ENCODE peak calls at places on chromosomes 2 and 18, in six cellular contexts. W, X, S, Z, P and R are unnamed samples.

GRCh38 chr18:37987901-37988300 is 422.3 kb upstream of the CELF4 start:
- DNase-seq in Z (no peak), X (no peak), S (no peak), P (no peak), W (no peak), R (no peak)

GRCh38 chr2:230866704-230867561 is 2.2 kb downstream of the ITM2C start:
- DNase-seq in P (peak; percentile 63), W (no peak), Z (peak; percentile 21), S (peak; percentile 21), X (peak; percentile 83), R (no peak)

GRCh38 chr2:168060956-168061750 is 186.2 kb downstream of the STK39 start:
- DNase-seq in S (no peak), X (no peak), P (no peak), Z (no peak), W (peak; percentile 23), R (no peak)

GRCh38 chr2:191839918-191840804 is 6.7 kb downstream of the CAVIN2 start:
- DNase-seq in S (no peak), Z (no peak), W (no peak), X (no peak), P (no peak), R (no peak)

GRCh38 chr2:61537590-61538178 is 472 bp downstream of the XPO1 start:
- DNase-seq in S (no peak), X (peak; percentile 30), P (no peak), Z (no peak), W (no peak), R (no peak)

GRCh38 chr2:193966590-193966989 is 1690.4 kb upstream of the SLC39A10 start:
- DNase-seq in W (peak; percentile 45), S (no peak), P (no peak), X (no peak), Z (no peak), R (no peak)

GRCh38 chr2:23601301-23601965 is 216.5 kb downstream of the KLHL29 start:
- DNase-seq in Z (no peak), S (no peak), W (no peak), X (no peak), P (no peak), R (no peak)

GRCh38 chr2:200778038-200778437 is 33.7 kb upstream of the BZW1 start:
- DNase-seq in P (no peak), Z (no peak), W (no peak), S (no peak), X (no peak), R (no peak)

GRCh38 chr2:218421027-218421426 is 2.1 kb downstream of the VIL1 start:
- DNase-seq in P (no peak), S (no peak), Z (no peak), W (no peak), X (no peak), R (no peak)

GRCh38 chr18:54416459-54416858 is 58.8 kb downstream of the C18orf54 start:
- DNase-seq in S (no peak), W (no peak), P (no peak), Z (no peak), X (no peak), R (no peak)

GRCh38 chr2:241033994-241034393 is 35.6 kb downstream of the SNED1 start:
- DNase-seq in W (no peak), X (no peak), S (no peak), Z (no peak), P (no peak), R (no peak)

GRCh38 chr2:112680666-112681101 is 34.9 kb downstream of the SLC20A1 start:
- DNase-seq in Z (no peak), X (no peak), P (no peak), S (no peak), W (no peak), R (no peak)

GRCh38 chr2:71530246-71530986 is 77.1 kb downstream of the DYSF start:
- DNase-seq in S (no peak), Z (peak; percentile 18), X (no peak), W (peak; percentile 65), P (no peak), R (no peak)

GRCh38 chr2:103805746-103806145 is 1043.9 kb downstream of the TMEM182 start:
- DNase-seq in P (no peak), S (no peak), Z (no peak), W (no peak), X (no peak), R (no peak)

GRCh38 chr18:29305516-29305915 is 1128.6 kb upstream of the CDH2 start:
- DNase-seq in Z (no peak), S (no peak), X (no peak), W (no peak), P (no peak), R (no peak)

GRCh38 chr2:60708630-60709320 is 47.3 kb upstream of the PAPOLG start:
- DNase-seq in W (no peak), S (no peak), Z (no peak), P (no peak), X (no peak), R (no peak)

GRCh38 chr2:96928277-96928781 is 58.1 kb downstream of the FAM178B start:
- DNase-seq in Z (no peak), P (no peak), W (no peak), S (no peak), X (no peak), R (no peak)

GRCh38 chr2:15527074-15527739 is 33.9 kb downstream of the NBAS start:
- DNase-seq in W (peak; percentile 36), S (no peak), P (no peak), Z (no peak), X (no peak), R (no peak)

GRCh38 chr2:151189125-151189524 is 72.5 kb downstream of the RBM43 start:
- DNase-seq in X (no peak), W (no peak), S (no peak), P (peak; percentile 12), Z (no peak), R (no peak)

GRCh38 chr2:24863636-24864035 is 56.4 kb downstream of the ADCY3 start:
- DNase-seq in Z (no peak), P (no peak), W (no peak), S (no peak), X (no peak), R (no peak)

GRCh38 chr2:200750323-200750910 is 61.3 kb upstream of the BZW1 start:
- DNase-seq in X (no peak), W (no peak), Z (no peak), S (no peak), P (no peak), R (no peak)

GRCh38 chr2:27566628-27567027 is 16.2 kb upstream of the ZNF512 start:
- DNase-seq in S (no peak), Z (no peak), P (no peak), X (no peak), W (no peak), R (no peak)

GRCh38 chr2:163553601-163554000 is 182.2 kb downstream of the FIGN start:
- DNase-seq in Z (no peak), W (no peak), X (no peak), P (no peak), S (no peak), R (no peak)